ENCODE peak calls at places on chromosome 10, in seven cellular contexts. D is T-helper 1 cell, M is GM04504, L is hypothalamus, R is epithelial cell of esophagus, G is mesothelial cell of epicardium, Z is smooth muscle cell of the brain vasculature. H is an unnamed sample.

GRCh38 chr10:132383751-132384181 is 13.2 kb upstream of the PWWP2B start:
- DNase-seq in D (no peak), M (no peak), L (no peak), R (no peak), G (no peak), Z (no peak), H (no peak)

GRCh38 chr10:71234970-71235681 is 22.8 kb downstream of the UNC5B start:
- DNase-seq in D (no peak), M (peak; percentile 70), L (peak; percentile 34), R (no peak), G (peak; percentile 73), Z (no peak), H (no peak)

GRCh38 chr10:132319853-132320669 is 11.9 kb upstream of the LRRC27 start:
- DNase-seq in D (no peak), M (peak; percentile 86), L (no peak), R (peak; percentile 87), G (no peak), Z (peak; percentile 46), H (peak; percentile 76)

GRCh38 chr10:91540714-91541113 is 92.2 kb downstream of the PPP1R3C start:
- DNase-seq in D (no peak), M (no peak), L (no peak), R (peak; percentile 45), G (no peak), Z (no peak), H (no peak)

GRCh38 chr10:87921934-87922688 is 58.7 kb downstream of the PTEN start:
- DNase-seq in D (no peak), M (no peak), L (no peak), R (no peak), G (no peak), Z (no peak), H (no peak)

GRCh38 chr10:7585228-7585627 is 81.5 kb downstream of the ITIH5 start:
- DNase-seq in D (no peak), M (no peak), L (no peak), R (no peak), G (no peak), Z (no peak), H (no peak)

GRCh38 chr10:28558923-28559508 is 26.1 kb downstream of the WAC start:
- DNase-seq in D (no peak), M (no peak), L (no peak), R (peak; percentile 18), G (no peak), Z (no peak), H (no peak)

GRCh38 chr10:35854661-35855060 is 212.6 kb upstream of the FZD8 start:
- DNase-seq in D (no peak), M (no peak), L (no peak), R (no peak), G (no peak), Z (no peak), H (no peak)

GRCh38 chr10:555682-556350 is 133.7 kb downstream of the DIP2C start:
- DNase-seq in D (no peak), M (no peak), L (no peak), R (no peak), G (peak; percentile 35), Z (no peak), H (no peak)

GRCh38 chr10:51675088-51675487 is 24.3 kb downstream of the CSTF2T start:
- DNase-seq in D (no peak), M (no peak), L (no peak), R (no peak), G (no peak), Z (no peak), H (no peak)

H was measured in fibroblast of the conjunctiva.